ENCODE peak calls at places on chromosomes 16 and 17, in seven cellular contexts. K is amygdala; D is stimulated activated naive CD8-positive, alpha-beta T cell treated with anti-CD3 and anti-CD28 coated beads, Interleukin-15, amount 100 ng/mL, for 72 hours; X is activated naive CD8-positive, alpha-beta T cell treated with anti-CD3 and anti-CD28 coated beads, Interleukin-2, amount 50 U/mL, for 24 hours; H is AML-193; A is NCI-H748 treated with DMSO at 0.1 percent for 48 hours; V is NCI-H446 treated with DMSO at 0.1 percent for 48 hours. F is an unnamed sample.
A peak's percentile ranks its signal among the peaks of the same experiment; 100 is the strongest.

GRCh38 chr17:27414271-27414670 is 42.0 kb upstream of the KSR1 start:
- DNase-seq in K (no peak), D (no peak), X (no peak), H (no peak), A (no peak), V (no peak), F (no peak)

GRCh38 chr16:51276335-51276734 is 125.3 kb upstream of the SALL1 start:
- DNase-seq in K (no peak), D (no peak), X (no peak), H (no peak), A (no peak), V (no peak), F (no peak)

GRCh38 chr16:83692224-83692623 is 115.6 kb upstream of the HSBP1 start:
- DNase-seq in K (no peak), D (no peak), X (no peak), H (no peak), A (no peak), V (no peak), F (no peak)

GRCh38 chr17:21019976-21020575 is 22.7 kb downstream of the USP22 start:
- DNase-seq in K (peak; percentile 14), D (no peak), X (no peak), H (peak; percentile 34), A (no peak), V (no peak), F (peak; percentile 62)

GRCh38 chr16:74439685-74440084 is 18.4 kb upstream of the CLEC18B start:
- DNase-seq in K (no peak), D (no peak), X (no peak), H (no peak), A (no peak), V (no peak), F (no peak)

GRCh38 chr17:65739026-65739425 is 177.6 kb upstream of the AXIN2 start:
- DNase-seq in K (no peak), D (no peak), X (no peak), H (no peak), A (no peak), V (no peak), F (no peak)

GRCh38 chr16:30185683-30186421 is 2.5 kb downstream of the CORO1A start:
- DNase-seq in K (no peak), D (peak; percentile 91), X (peak; percentile 85), H (peak; percentile 98), A (no peak), V (no peak), F (peak; percentile 92)

GRCh38 chr16:58503166-58503862 is 3.4 kb downstream of the NDRG4 start:
- DNase-seq in K (no peak), D (no peak), X (no peak), H (no peak), A (no peak), V (no peak), F (no peak)

GRCh38 chr16:84117482-84117843 is 721 bp upstream of the MBTPS1 start:
- DNase-seq in K (no peak), D (peak; percentile 54), X (peak; percentile 48), H (no peak), A (peak; percentile 14), V (no peak), F (peak; percentile 62)

GRCh38 chr16:894841-895240 is 75.9 kb downstream of the LMF1 start:
- DNase-seq in K (no peak), D (no peak), X (no peak), H (no peak), A (no peak), V (no peak), F (no peak)

GRCh38 chr17:81549031-81549557 is 3.1 kb downstream of the FAAP100 start:
- DNase-seq in K (no peak), D (no peak), X (no peak), H (no peak), A (no peak), V (no peak), F (no peak)

GRCh38 chr16:83971165-83972130 is 3.4 kb downstream of the NECAB2 start:
- DNase-seq in K (no peak), D (no peak), X (no peak), H (no peak), A (no peak), V (no peak), F (no peak)

GRCh38 chr16:12089492-12090161 is 113.1 kb downstream of the SNX29 start:
- DNase-seq in K (no peak), D (peak; percentile 51), X (peak; percentile 45), H (no peak), A (no peak), V (no peak), F (peak; percentile 64)

GRCh38 chr17:38425744-38426143 is 2.5 kb upstream of the ARHGAP23 start:
- DNase-seq in K (no peak), D (no peak), X (no peak), H (no peak), A (no peak), V (no peak), F (no peak)

GRCh38 chr17:61362396-61362795 is 37.2 kb upstream of the TBX2 start:
- DNase-seq in K (no peak), D (no peak), X (no peak), H (no peak), A (no peak), V (no peak), F (no peak)

GRCh38 chr16:68359398-68360191 is 48.8 kb downstream of the PRMT7 start:
- DNase-seq in K (no peak), D (no peak), X (no peak), H (no peak), A (no peak), V (no peak), F (no peak)

GRCh38 chr17:79562806-79563141 is 48.1 kb downstream of the RBFOX3 start:
- DNase-seq in K (no peak), D (no peak), X (no peak), H (no peak), A (no peak), V (no peak), F (no peak)

GRCh38 chr17:50055055-50055425 is 870 bp upstream of the ITGA3 start:
- DNase-seq in K (no peak), D (no peak), X (peak; percentile 9), H (no peak), A (peak; percentile 77), V (no peak), F (peak; percentile 44)

F was measured in activated CD4-positive, alpha-beta memory T cell treated with anti-CD3 and anti-CD28 coated beads for 36 hours.